ENCODE peak calls at places on chromosomes 11 and 22, in ten cellular contexts. One of them, this sample, is unnamed.

GRCh38 chr22:49667236-49667635 is 160.4 kb downstream of the BRD1 start:
- DNase-seq in psoas muscle: no peak
- DNase-seq in heart left ventricle: no peak
- DNase-seq in thoracic aorta: no peak
- DNase-seq in PC-3: no peak
- DNase-seq in fibroblast of the aortic adventitia: no peak
- DNase-seq in lower lobe of right lung: peak
- DNase-seq in astrocyte: no peak
- DNase-seq in cardiac muscle cell: no peak
- DNase-seq in AG04450: no peak
- DNase-seq in this sample: no peak

GRCh38 chr11:72831521-72832300 is 17.5 kb downstream of the ATG16L2 start:
- DNase-seq in heart left ventricle: peak
- DNase-seq in PC-3: peak
- DNase-seq in AG04450: no peak
- DNase-seq in cardiac muscle cell: peak
- DNase-seq in thoracic aorta: peak
- DNase-seq in psoas muscle: peak
- DNase-seq in fibroblast of the aortic adventitia: peak
- DNase-seq in astrocyte: peak
- DNase-seq in lower lobe of right lung: peak
- DNase-seq in this sample: peak

GRCh38 chr11:68303982-68304780 is 8.2 kb upstream of the LRP5 start:
- DNase-seq in astrocyte: no peak
- DNase-seq in AG04450: no peak
- DNase-seq in PC-3: no peak
- DNase-seq in lower lobe of right lung: no peak
- DNase-seq in fibroblast of the aortic adventitia: no peak
- DNase-seq in cardiac muscle cell: no peak
- DNase-seq in heart left ventricle: no peak
- DNase-seq in psoas muscle: no peak
- DNase-seq in thoracic aorta: no peak
- DNase-seq in this sample: no peak

GRCh38 chr11:16607675-16608644 is 130.5 kb upstream of the C11orf58 start:
- DNase-seq in lower lobe of right lung: peak
- DNase-seq in cardiac muscle cell: peak
- DNase-seq in fibroblast of the aortic adventitia: no peak
- DNase-seq in heart left ventricle: peak
- DNase-seq in psoas muscle: peak
- DNase-seq in astrocyte: peak
- DNase-seq in PC-3: no peak
- DNase-seq in AG04450: peak
- DNase-seq in thoracic aorta: no peak
- DNase-seq in this sample: no peak

GRCh38 chr11:58576792-58577440 is 1.3 kb upstream of the LPXN start:
- DNase-seq in astrocyte: peak
- DNase-seq in lower lobe of right lung: no peak
- DNase-seq in thoracic aorta: no peak
- DNase-seq in psoas muscle: no peak
- DNase-seq in PC-3: peak
- DNase-seq in fibroblast of the aortic adventitia: peak
- DNase-seq in AG04450: no peak
- DNase-seq in heart left ventricle: no peak
- DNase-seq in cardiac muscle cell: no peak
- DNase-seq in this sample: no peak

GRCh38 chr11:44945639-44946038 is 5.0 kb downstream of the TP53I11 start:
- DNase-seq in astrocyte: no peak
- DNase-seq in thoracic aorta: no peak
- DNase-seq in lower lobe of right lung: no peak
- DNase-seq in PC-3: no peak
- DNase-seq in psoas muscle: peak
- DNase-seq in AG04450: no peak
- DNase-seq in heart left ventricle: peak
- DNase-seq in fibroblast of the aortic adventitia: peak
- DNase-seq in cardiac muscle cell: no peak
- DNase-seq in this sample: no peak

GRCh38 chr11:22459053-22459452 is 120.9 kb downstream of the SLC17A6 start:
- DNase-seq in astrocyte: peak
- DNase-seq in thoracic aorta: no peak
- DNase-seq in cardiac muscle cell: no peak
- DNase-seq in heart left ventricle: no peak
- DNase-seq in fibroblast of the aortic adventitia: peak
- DNase-seq in AG04450: no peak
- DNase-seq in lower lobe of right lung: no peak
- DNase-seq in PC-3: peak
- DNase-seq in psoas muscle: no peak
- DNase-seq in this sample: peak

GRCh38 chr22:26642465-26643367 is 14.7 kb upstream of the MIAT start:
- DNase-seq in lower lobe of right lung: peak
- DNase-seq in psoas muscle: no peak
- DNase-seq in cardiac muscle cell: no peak
- DNase-seq in thoracic aorta: no peak
- DNase-seq in heart left ventricle: peak
- DNase-seq in fibroblast of the aortic adventitia: no peak
- DNase-seq in AG04450: no peak
- DNase-seq in astrocyte: peak
- DNase-seq in PC-3: no peak
- DNase-seq in this sample: no peak

GRCh38 chr11:130340671-130341319 is 26.1 kb upstream of the ZBTB44 start:
- DNase-seq in cardiac muscle cell: no peak
- DNase-seq in lower lobe of right lung: no peak
- DNase-seq in AG04450: no peak
- DNase-seq in heart left ventricle: no peak
- DNase-seq in psoas muscle: no peak
- DNase-seq in thoracic aorta: no peak
- DNase-seq in PC-3: no peak
- DNase-seq in fibroblast of the aortic adventitia: no peak
- DNase-seq in astrocyte: no peak
- DNase-seq in this sample: no peak

GRCh38 chr11:119085523-119085878 is 820 bp downstream of the HMBS start:
- DNase-seq in PC-3: no peak
- DNase-seq in psoas muscle: no peak
- DNase-seq in lower lobe of right lung: no peak
- DNase-seq in astrocyte: peak
- DNase-seq in cardiac muscle cell: no peak
- DNase-seq in heart left ventricle: no peak
- DNase-seq in thoracic aorta: no peak
- DNase-seq in fibroblast of the aortic adventitia: no peak
- DNase-seq in AG04450: no peak
- DNase-seq in this sample: no peak

GRCh38 chr11:131668867-131669780 is 298.7 kb downstream of the NTM start:
- DNase-seq in psoas muscle: no peak
- DNase-seq in AG04450: no peak
- DNase-seq in fibroblast of the aortic adventitia: peak
- DNase-seq in PC-3: peak
- DNase-seq in heart left ventricle: no peak
- DNase-seq in cardiac muscle cell: peak
- DNase-seq in thoracic aorta: no peak
- DNase-seq in astrocyte: no peak
- DNase-seq in lower lobe of right lung: peak
- DNase-seq in this sample: no peak

DNA sequence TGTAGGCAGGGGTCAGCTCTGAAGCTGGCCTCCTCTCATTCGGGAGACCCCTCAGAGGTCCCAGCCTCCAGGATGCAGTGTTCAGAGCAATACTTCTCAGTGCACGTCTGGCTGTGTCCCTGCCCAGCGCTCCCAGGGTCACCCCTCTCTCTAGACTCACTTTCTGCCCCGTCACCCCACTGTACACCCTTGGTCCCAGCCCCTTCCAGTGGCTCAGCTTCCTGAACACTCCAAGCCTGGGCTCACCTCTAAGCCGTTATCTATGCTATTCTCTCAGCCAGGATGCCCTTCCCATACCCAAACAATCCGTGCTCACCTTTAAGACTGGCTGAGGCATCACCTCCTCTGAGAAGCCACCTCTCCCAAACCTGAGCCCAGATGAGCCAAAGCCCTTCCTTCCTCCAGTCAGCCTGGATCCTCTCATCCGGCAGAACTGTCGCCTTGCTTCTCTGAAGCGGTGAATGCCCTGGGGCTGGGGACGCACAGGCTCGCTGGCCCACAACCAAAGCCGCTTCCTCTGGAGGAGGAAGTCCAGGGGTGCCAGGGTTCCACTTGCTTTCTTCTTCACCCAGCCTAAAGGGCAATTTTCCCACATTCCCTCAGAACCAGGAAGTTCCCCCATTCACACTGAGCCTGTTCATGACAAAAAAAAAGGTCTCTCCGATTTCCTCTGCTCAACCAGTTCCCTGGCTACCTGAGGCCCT is 13.7 kb upstream of the CDKN1C start:
- DNase-seq in PC-3: no peak
- DNase-seq in astrocyte: no peak
- DNase-seq in AG04450: no peak
- DNase-seq in lower lobe of right lung: peak
- DNase-seq in thoracic aorta: no peak
- DNase-seq in heart left ventricle: peak
- DNase-seq in cardiac muscle cell: no peak
- DNase-seq in fibroblast of the aortic adventitia: no peak
- DNase-seq in psoas muscle: no peak
- DNase-seq in this sample: no peak
- TF ChIP-seq CTCF in PC-3: no peak
- TF ChIP-seq CTCF in astrocyte: no peak
- TF ChIP-seq CTCF in AG04450: no peak
- TF ChIP-seq CTCF in lower lobe of right lung: no peak
- TF ChIP-seq CTCF in thoracic aorta: no peak
- TF ChIP-seq CTCF in heart left ventricle: no peak
- TF ChIP-seq CTCF in cardiac muscle cell: no peak
- TF ChIP-seq CTCF in fibroblast of the aortic adventitia: no peak
- TF ChIP-seq CTCF in psoas muscle: no peak
- TF ChIP-seq CTCF in this sample: no peak

DNA sequence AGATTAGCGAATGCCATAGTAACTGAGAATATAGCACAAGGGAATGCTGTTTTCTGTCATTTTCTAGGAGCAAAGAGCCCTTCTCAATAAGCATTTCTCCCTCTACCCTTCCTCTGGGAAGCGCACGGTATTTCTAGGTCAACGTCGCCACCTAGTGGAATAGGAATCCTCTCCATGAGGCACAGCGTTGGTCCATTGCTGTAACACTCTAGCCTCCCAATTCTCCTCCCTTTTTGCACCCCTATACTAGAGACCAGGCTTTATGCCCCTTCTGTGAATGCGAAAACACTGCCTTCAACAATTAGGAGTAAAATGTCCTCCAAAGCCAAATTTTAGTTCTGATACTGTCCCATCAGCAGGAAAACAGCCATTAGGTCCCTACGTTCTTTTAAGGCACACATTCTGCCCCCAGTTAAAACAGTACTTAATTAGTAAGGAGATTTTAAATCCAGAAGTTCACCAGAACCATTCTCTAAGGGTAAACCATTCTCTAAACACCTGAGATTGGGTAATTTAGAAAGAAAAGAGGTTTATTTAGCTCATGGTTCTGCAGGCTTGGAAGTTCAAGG is 12.8 kb upstream of the HYLS1 start:
- DNase-seq in cardiac muscle cell: peak
- DNase-seq in AG04450: peak
- DNase-seq in fibroblast of the aortic adventitia: peak
- DNase-seq in PC-3: peak
- DNase-seq in psoas muscle: no peak
- DNase-seq in lower lobe of right lung: no peak
- DNase-seq in heart left ventricle: no peak
- DNase-seq in thoracic aorta: no peak
- DNase-seq in astrocyte: peak
- DNase-seq in this sample: peak
- H3K4me3 ChIP-seq in cardiac muscle cell: no peak
- H3K4me3 ChIP-seq in AG04450: peak
- H3K4me3 ChIP-seq in fibroblast of the aortic adventitia: peak
- H3K4me3 ChIP-seq in PC-3: peak
- H3K4me3 ChIP-seq in psoas muscle: no peak
- H3K4me3 ChIP-seq in lower lobe of right lung: no peak
- H3K4me3 ChIP-seq in heart left ventricle: peak
- H3K4me3 ChIP-seq in thoracic aorta: no peak
- H3K4me3 ChIP-seq in astrocyte: no peak
- H3K4me3 ChIP-seq in this sample: no peak

GRCh38 chr22:40856513-40857308 is at the start of the genes ST13 and XPNPEP3:
- DNase-seq in PC-3: peak
- DNase-seq in AG04450: peak
- DNase-seq in psoas muscle: peak
- DNase-seq in thoracic aorta: peak
- DNase-seq in astrocyte: peak
- DNase-seq in heart left ventricle: peak
- DNase-seq in lower lobe of right lung: peak
- DNase-seq in fibroblast of the aortic adventitia: peak
- DNase-seq in cardiac muscle cell: peak
- DNase-seq in this sample: peak
- TF ChIP-seq CTCF in PC-3: peak
- TF ChIP-seq CTCF in AG04450: no peak
- TF ChIP-seq CTCF in psoas muscle: no peak
- TF ChIP-seq CTCF in thoracic aorta: no peak
- TF ChIP-seq CTCF in astrocyte: no peak
- TF ChIP-seq CTCF in heart left ventricle: no peak
- TF ChIP-seq CTCF in lower lobe of right lung: peak
- TF ChIP-seq CTCF in fibroblast of the aortic adventitia: peak
- TF ChIP-seq CTCF in cardiac muscle cell: peak
- TF ChIP-seq CTCF in this sample: peak

DNA sequence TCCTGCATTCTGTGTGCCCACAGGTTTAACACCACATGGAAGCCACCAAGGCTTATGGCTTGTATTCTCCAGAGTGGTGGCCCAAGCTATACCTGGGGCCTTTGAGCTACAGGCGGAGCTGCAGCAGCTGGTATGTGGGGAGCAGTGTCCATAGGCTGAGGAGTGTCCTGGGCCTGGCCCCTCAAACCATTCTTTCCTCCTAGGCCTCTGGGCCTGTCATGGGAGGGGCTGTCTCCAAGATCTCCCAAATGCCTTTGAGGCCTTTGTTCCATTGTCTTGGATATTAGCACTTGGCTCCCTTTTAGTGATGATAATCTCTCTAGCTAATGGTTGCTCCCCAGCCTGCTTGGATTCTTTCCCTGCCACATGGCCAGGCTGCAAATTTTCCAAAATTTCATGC is 6.4 kb upstream of the TBC1D22A start:
- DNase-seq in astrocyte: no peak
- DNase-seq in cardiac muscle cell: no peak
- DNase-seq in fibroblast of the aortic adventitia: no peak
- DNase-seq in AG04450: no peak
- DNase-seq in lower lobe of right lung: no peak
- DNase-seq in thoracic aorta: no peak
- DNase-seq in psoas muscle: no peak
- DNase-seq in heart left ventricle: no peak
- DNase-seq in PC-3: no peak
- DNase-seq in this sample: no peak
- H3K4me3 ChIP-seq in astrocyte: no peak
- H3K4me3 ChIP-seq in cardiac muscle cell: no peak
- H3K4me3 ChIP-seq in fibroblast of the aortic adventitia: no peak
- H3K4me3 ChIP-seq in AG04450: no peak
- H3K4me3 ChIP-seq in lower lobe of right lung: no peak
- H3K4me3 ChIP-seq in thoracic aorta: no peak
- H3K4me3 ChIP-seq in psoas muscle: no peak
- H3K4me3 ChIP-seq in heart left ventricle: no peak
- H3K4me3 ChIP-seq in PC-3: no peak
- H3K4me3 ChIP-seq in this sample: no peak

DNA sequence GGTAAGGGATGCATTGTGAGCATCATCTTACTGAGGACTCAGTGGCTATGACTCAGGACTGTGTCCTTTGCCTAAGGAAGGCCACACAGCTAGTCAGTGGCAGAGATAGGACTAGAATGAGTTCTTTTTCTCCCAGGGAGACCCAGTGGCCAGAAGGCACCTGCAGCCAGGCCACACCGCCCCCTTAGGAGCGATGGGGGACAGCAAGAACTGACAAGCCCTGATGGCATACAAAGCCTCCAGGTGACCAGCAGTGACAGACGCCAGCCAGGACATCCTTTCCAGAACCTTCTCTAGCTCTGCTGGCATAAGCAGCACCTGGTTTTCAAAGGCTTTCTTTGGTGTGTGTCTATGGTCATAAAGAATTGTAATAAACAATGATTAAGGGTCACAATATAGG is 240.1 kb downstream of the ST3GAL4 start:
- DNase-seq in thoracic aorta: no peak
- DNase-seq in AG04450: no peak
- DNase-seq in fibroblast of the aortic adventitia: no peak
- DNase-seq in PC-3: no peak
- DNase-seq in astrocyte: no peak
- DNase-seq in cardiac muscle cell: no peak
- DNase-seq in psoas muscle: no peak
- DNase-seq in heart left ventricle: no peak
- DNase-seq in lower lobe of right lung: no peak
- DNase-seq in this sample: no peak
- TF ChIP-seq CTCF in thoracic aorta: no peak
- TF ChIP-seq CTCF in AG04450: no peak
- TF ChIP-seq CTCF in fibroblast of the aortic adventitia: no peak
- TF ChIP-seq CTCF in PC-3: no peak
- TF ChIP-seq CTCF in astrocyte: no peak
- TF ChIP-seq CTCF in cardiac muscle cell: no peak
- TF ChIP-seq CTCF in psoas muscle: no peak
- TF ChIP-seq CTCF in heart left ventricle: no peak
- TF ChIP-seq CTCF in lower lobe of right lung: no peak
- TF ChIP-seq CTCF in this sample: no peak